ENCODE peak calls at places on chromosomes 13 and 19, in five cellular contexts. One of them, this sample, is unnamed.

GRCh38 chr13:113666951-113667701 is at the start of gene GRK1:
- DNase-seq in glutamatergic neuron: peak
- DNase-seq in right lobe of liver: peak
- DNase-seq in glomerular endothelial cell: no peak
- DNase-seq in IMR-90: no peak
- DNase-seq in this sample: no peak

GRCh38 chr13:51620165-51620983 is 36.1 kb downstream of the WDFY2 start:
- DNase-seq in glutamatergic neuron: no peak
- DNase-seq in right lobe of liver: no peak
- DNase-seq in glomerular endothelial cell: no peak
- DNase-seq in IMR-90: no peak
- DNase-seq in this sample: no peak

GRCh38 chr13:97005631-97006262 is 11.5 kb upstream of the OXGR1 start:
- DNase-seq in glutamatergic neuron: no peak
- DNase-seq in right lobe of liver: no peak
- DNase-seq in glomerular endothelial cell: no peak
- DNase-seq in IMR-90: peak
- DNase-seq in this sample: no peak

GRCh38 chr13:44575741-44576395 is at the start of gene TSC22D1:
- DNase-seq in glutamatergic neuron: peak
- DNase-seq in right lobe of liver: peak
- DNase-seq in glomerular endothelial cell: no peak
- DNase-seq in IMR-90: peak
- DNase-seq in this sample: peak

GRCh38 chr13:59997976-59998375 is 165.8 kb downstream of the DIAPH3 start:
- DNase-seq in glutamatergic neuron: no peak
- DNase-seq in right lobe of liver: no peak
- DNase-seq in glomerular endothelial cell: no peak
- DNase-seq in IMR-90: peak
- DNase-seq in this sample: no peak

GRCh38 chr13:46232281-46232680 is 20.6 kb downstream of the LRRC63 start:
- DNase-seq in glutamatergic neuron: no peak
- DNase-seq in right lobe of liver: no peak
- DNase-seq in glomerular endothelial cell: no peak
- DNase-seq in IMR-90: peak
- DNase-seq in this sample: no peak

GRCh38 chr13:28347456-28348371 is 147.2 kb downstream of the FLT1 start:
- DNase-seq in glutamatergic neuron: no peak
- DNase-seq in right lobe of liver: no peak
- DNase-seq in glomerular endothelial cell: no peak
- DNase-seq in IMR-90: no peak
- DNase-seq in this sample: no peak

GRCh38 chr19:38247734-38248268 is 8.4 kb downstream of the PPP1R14A start:
- DNase-seq in glutamatergic neuron: no peak
- DNase-seq in right lobe of liver: no peak
- DNase-seq in glomerular endothelial cell: no peak
- DNase-seq in IMR-90: no peak
- DNase-seq in this sample: no peak

GRCh38 chr19:38792250-38793111 is 3.5 kb downstream of the LGALS7B start:
- DNase-seq in glutamatergic neuron: peak
- DNase-seq in right lobe of liver: peak
- DNase-seq in glomerular endothelial cell: no peak
- DNase-seq in IMR-90: no peak
- DNase-seq in this sample: peak

GRCh38 chr13:114115191-114115671 is 17.2 kb downstream of the RASA3 start:
- DNase-seq in glutamatergic neuron: no peak
- DNase-seq in right lobe of liver: peak
- DNase-seq in glomerular endothelial cell: no peak
- DNase-seq in IMR-90: peak
- DNase-seq in this sample: no peak

GRCh38 chr19:5313307-5313706 is 27.3 kb downstream of the PTPRS start:
- DNase-seq in glutamatergic neuron: no peak
- DNase-seq in right lobe of liver: no peak
- DNase-seq in glomerular endothelial cell: no peak
- DNase-seq in IMR-90: no peak
- DNase-seq in this sample: no peak

GRCh38 chr19:5356428-5356827 is 15.8 kb upstream of the PTPRS start:
- DNase-seq in glutamatergic neuron: no peak
- DNase-seq in right lobe of liver: peak
- DNase-seq in glomerular endothelial cell: no peak
- DNase-seq in IMR-90: no peak
- DNase-seq in this sample: peak